ENCODE peak calls at places on chromosomes 1 and 21, in seven cellular contexts. T is GM23338, V is OCI-LY7, N is fibroblast of lung, A is GM12878, H is MM.1S, O is GM23248. C is an unnamed sample. For H3K4me1, the result is how much of the 10 kb centered on the place peaks cover.

GRCh38 chr1:155977607-155978324 is 581 bp downstream of the ARHGEF2 start:
- DNase-seq in H (peak), N (no peak), T (peak), V (no peak), O (peak), A (no peak), C (peak)

GRCh38 chr1:172255223-172255560 is 165.3 kb upstream of the C1orf105 start:
- DNase-seq in O (no peak), T (peak), H (peak), N (no peak), V (no peak), A (no peak), C (no peak)

GRCh38 chr21:27694667-27695066 is 727.8 kb upstream of the ADAMTS5 start:
- DNase-seq in V (no peak), T (peak), A (no peak), N (no peak), O (peak), H (no peak), C (no peak)

GRCh38 chr1:156286061-156286460 is 1.9 kb downstream of the TMEM79 start:
- DNase-seq in H (no peak), N (no peak), V (no peak), O (no peak), A (no peak), T (no peak), C (no peak)

GRCh38 chr1:209685835-209686234 is 10.6 kb downstream of the G0S2 start:
- DNase-seq in H (peak), O (no peak), T (peak), N (no peak), V (no peak), A (no peak), C (peak)

GRCh38 chr1:50959303-50959912 is 659 bp downstream of the FAF1 start:
- DNase-seq in N (peak), T (peak), V (no peak), A (no peak), H (no peak), O (peak), C (no peak)

GRCh38 chr1:18079941-18080340 is 27.7 kb upstream of the IGSF21 start:
- DNase-seq in N (no peak), O (no peak), T (no peak), V (no peak), H (no peak), A (no peak), C (peak)

GRCh38 chr1:201360901-201361651 is 16.4 kb downstream of the TNNT2 start:
- DNase-seq in N (no peak), O (no peak), H (no peak), A (no peak), T (no peak), V (no peak), C (no peak)

GRCh38 chr1:168179411-168180147 is 817 bp downstream of the TIPRL start:
- DNase-seq in V (peak), A (no peak), O (peak), H (peak), N (peak), T (peak), C (peak)

GRCh38 chr1:174836543-174836942 is 163.2 kb upstream of the CACYBP start:
- DNase-seq in N (no peak), T (no peak), V (no peak), O (peak), A (no peak), H (no peak), C (no peak)

GRCh38 chr1:203117611-203118575 is 9.6 kb upstream of the ADORA1 start:
- DNase-seq in A (no peak), H (peak), O (peak), T (peak), N (peak), V (no peak), C (peak)

GRCh38 chr1:88357690-88358089 is 326.4 kb upstream of the PKN2 start:
- DNase-seq in N (peak), T (no peak), A (no peak), V (no peak), O (peak), H (no peak), C (no peak)

GRCh38 chr1:26125382-26125781 is 13.8 kb downstream of the PDIK1L start:
- DNase-seq in T (no peak), H (no peak), V (no peak), N (no peak), A (no peak), O (no peak), C (no peak)

GRCh38 chr1:81664341-81664740 is 136.4 kb upstream of the ADGRL2 start:
- DNase-seq in V (no peak), N (no peak), O (peak), A (no peak), T (peak), H (no peak), C (no peak)

GRCh38 chr1:205030916-205031315 is 12.1 kb upstream of the CNTN2 start:
- DNase-seq in H (no peak), A (no peak), V (no peak), T (no peak), N (no peak), O (no peak), C (peak)

GRCh38 chr1:172588296-172589291 is 55.6 kb downstream of the SUCO start:
- DNase-seq in H (no peak), T (no peak), V (no peak), O (peak), A (no peak), N (peak), C (no peak)

GRCh38 chr1:221272940-221273339 is 393.7 kb downstream of the HLX start:
- DNase-seq in O (peak), N (no peak), A (no peak), T (peak), H (no peak), V (no peak), C (no peak)

GRCh38 chr1:193348126-193349045 is 162.0 kb upstream of the B3GALT2 start:
- DNase-seq in T (peak), N (peak), V (no peak), A (no peak), H (no peak), O (peak), C (peak)

GRCh38 chr1:193346085-193346484 is 159.7 kb upstream of the B3GALT2 start:
- DNase-seq in H (no peak), A (no peak), O (no peak), T (no peak), N (no peak), V (no peak), C (no peak)

DNA sequence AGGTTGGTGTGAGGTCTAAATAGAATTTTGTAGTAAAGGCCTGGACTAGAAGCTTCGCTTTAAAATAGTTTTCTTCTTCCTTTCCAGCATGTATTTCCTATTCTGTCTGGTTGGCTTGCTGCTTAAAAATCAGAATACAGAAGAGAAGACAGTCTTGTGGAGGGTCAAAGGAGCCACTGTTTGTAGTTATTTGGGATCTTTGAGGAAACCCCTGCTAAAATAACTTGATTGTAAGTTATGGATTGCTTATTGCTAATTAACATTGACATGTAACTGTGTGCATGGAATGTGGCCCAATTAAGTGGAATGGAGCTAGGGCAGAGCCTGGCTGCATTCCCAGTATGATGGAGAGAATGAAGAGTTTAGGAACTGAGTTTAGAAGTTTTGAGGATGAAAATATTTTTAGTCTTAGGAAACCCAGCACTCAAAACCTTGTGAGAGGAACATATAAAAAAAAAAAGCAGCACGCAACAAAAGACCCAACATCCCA is 162.7 kb upstream of the B3GALT2 start:
- DNase-seq in A (no peak), O (no peak), V (no peak), N (no peak), H (no peak), T (no peak), C (no peak)
- H2AFZ ChIP-seq in A (no peak), O (peak), V (no peak), N (no peak), H (no peak), T (no peak), C (peak)

GRCh38 chr1:68938051-68938450 is 441.2 kb upstream of the DEPDC1 start:
- DNase-seq in T (no peak), A (no peak), N (no peak), H (no peak), O (no peak), V (no peak), C (no peak)
- H3K4me2 ChIP-seq in T (no peak), A (no peak), N (no peak), H (no peak), O (no peak), V (no peak), C (no peak)

DNA sequence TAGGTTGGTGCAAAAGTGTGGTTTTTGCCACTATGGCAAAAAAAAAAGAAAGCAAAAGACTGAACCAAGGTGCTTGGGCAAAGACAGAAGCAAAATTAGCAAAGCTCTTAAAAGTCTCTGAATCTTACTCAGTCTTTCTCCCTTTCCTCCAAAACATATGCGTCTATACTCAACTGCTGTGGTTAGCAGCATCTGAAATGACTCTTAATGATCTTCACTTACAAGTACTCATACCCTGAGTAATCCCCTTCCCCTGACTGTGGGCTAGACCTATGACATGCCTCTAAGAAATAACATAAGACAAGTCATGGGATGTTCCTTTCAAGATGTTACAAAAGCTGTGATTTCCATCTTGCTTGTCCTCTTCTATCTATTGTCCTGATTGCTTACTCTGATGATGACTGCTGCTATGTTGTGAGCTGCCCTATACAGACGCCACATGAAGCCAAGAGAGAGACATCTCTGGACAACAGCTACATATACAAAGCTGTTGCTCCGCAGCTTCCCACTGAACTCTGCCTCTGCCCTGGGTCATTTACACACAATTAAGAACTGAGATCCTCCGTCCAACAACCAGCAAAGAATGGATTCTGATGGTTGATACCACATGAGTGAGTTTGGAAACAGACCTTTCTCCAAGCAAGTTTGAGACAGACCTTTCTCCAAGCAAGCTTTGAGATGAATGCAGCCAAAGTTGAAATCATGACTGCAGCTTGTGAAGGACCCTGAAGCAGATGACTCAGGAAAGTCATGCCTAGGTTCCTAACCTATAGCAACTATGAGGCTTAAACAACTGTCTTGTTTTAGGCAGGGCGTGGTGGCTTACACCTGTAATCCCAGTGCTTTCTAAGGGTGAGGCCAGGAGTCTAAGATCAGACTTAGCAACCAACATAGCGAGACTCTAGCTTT is 55.2 kb downstream of the PUM1 start:
- DNase-seq in N (peak), A (peak), T (no peak), H (no peak), O (peak), V (no peak), C (no peak)
- H3K4me1 ChIP-seq in N (under half), A (under half), T (under half), H (under half), O (half or more), V (under half), C (under half)

GRCh38 chr1:167122568-167122967 is 28.7 kb downstream of the STYXL2 start:
- DNase-seq in T (peak), A (no peak), N (no peak), V (no peak), H (no peak), O (no peak), C (no peak)
- H2AFZ ChIP-seq in T (peak), A (no peak), N (no peak), V (no peak), H (no peak), O (no peak), C (no peak)

GRCh38 chr1:219954052-219954451 is 25.7 kb upstream of the SLC30A10 start:
- DNase-seq in A (no peak), O (no peak), H (no peak), V (no peak), T (no peak), N (no peak), C (no peak)
- H3K4me2 ChIP-seq in A (no peak), O (no peak), H (no peak), V (no peak), T (no peak), N (no peak), C (no peak)

GRCh38 chr1:41666991-41667631 is 182.6 kb upstream of the EDN2 start:
- DNase-seq in O (peak), N (no peak), H (peak), V (peak), T (no peak), A (peak), C (peak)
- H3K4me1 ChIP-seq in O (under half), N (under half), H (under half), V (under half), T (under half), A (under half), C (under half)

C was measured in neural progenitor cell.